ENCODE peak calls at places on chromosome 20, in four cellular contexts. N is mesenchymal stem cell, U is neuronal stem cell, S is trophoblast cell. A is an unnamed sample. For H3K4me1, the result is how much of the 10 kb centered on the place peaks cover.

GRCh38 chr20:34096699-34097420 is 15.2 kb downstream of the EIF2S2 start:
- DNase-seq in S (no peak), U (no peak), N (no peak), A (no peak)

GRCh38 chr20:2140561-2140960 is 38.9 kb downstream of the STK35 start:
- DNase-seq in N (peak), U (no peak), S (no peak), A (no peak)

GRCh38 chr20:59351148-59352040 is 51.0 kb downstream of the EDN3 start:
- DNase-seq in N (no peak), S (no peak), U (no peak), A (no peak)

GRCh38 chr20:51831891-51832675 is 29.8 kb upstream of the SALL4 start:
- DNase-seq in S (no peak), U (no peak), N (peak), A (no peak)

GRCh38 chr20:38863024-38863851 is 57.7 kb downstream of the PPP1R16B start:
- DNase-seq in S (no peak), U (no peak), N (no peak), A (no peak)

GRCh38 chr20:49706548-49707517 is 6.8 kb downstream of the B4GALT5 start:
- DNase-seq in N (no peak), S (no peak), U (no peak), A (no peak)

GRCh38 chr20:58306421-58307261 is 2.9 kb upstream of the RAB22A start:
- DNase-seq in N (peak), U (no peak), S (peak), A (no peak)

GRCh38 chr20:40287683-40288082 is 401.4 kb downstream of the MAFB start:
- DNase-seq in S (no peak), N (no peak), U (no peak), A (no peak)

GRCh38 chr20:23691675-23692074 is 2.8 kb upstream of the CST4 start:
- DNase-seq in S (peak), N (peak), U (no peak), A (no peak)

GRCh38 chr20:33664085-33664761 is 2.1 kb downstream of the C20orf144 start:
- DNase-seq in S (no peak), N (no peak), U (no peak), A (no peak)

GRCh38 chr20:34948030-34948429 is 7.6 kb downstream of the GSS start:
- DNase-seq in N (peak), S (no peak), U (no peak), A (no peak)

GRCh38 chr20:34980543-34981213 is 25.0 kb downstream of the MYH7B start:
- DNase-seq in U (no peak), N (peak), S (no peak), A (peak)

GRCh38 chr20:38987777-38988176 is 25.6 kb downstream of the DHX35 start:
- DNase-seq in N (no peak), U (no peak), S (no peak), A (no peak)

GRCh38 chr20:8932192-8933150 is 136.4 kb upstream of the PLCB4 start:
- DNase-seq in U (no peak), S (no peak), N (peak), A (no peak)

GRCh38 chr20:11740975-11741374 is 176.7 kb upstream of the BTBD3 start:
- DNase-seq in N (no peak), S (no peak), U (no peak), A (no peak)

GRCh38 chr20:13017883-13018535 is 9.2 kb downstream of the SPTLC3 start:
- DNase-seq in N (no peak), S (no peak), U (no peak), A (no peak)

GRCh38 chr20:3276400-3277015 is 37.5 kb upstream of the SLC4A11 start:
- DNase-seq in S (peak), N (peak), U (peak), A (peak)

GRCh38 chr20:8527998-8528397 is 395.9 kb downstream of the PLCB1 start:
- DNase-seq in N (peak), U (no peak), S (no peak), A (no peak)

GRCh38 chr20:55880361-55880760 is 125.0 kb downstream of the CBLN4 start:
- DNase-seq in U (no peak), N (no peak), S (no peak), A (no peak)

GRCh38 chr20:7496394-7497111 is 443.7 kb downstream of the HAO1 start:
- DNase-seq in S (no peak), U (no peak), N (peak), A (no peak)

GRCh38 chr20:64237316-64237715 is 18.2 kb upstream of the PCMTD2 start:
- DNase-seq in N (no peak), U (no peak), S (no peak), A (no peak)

GRCh38 chr20:45347936-45348809 is at the start of gene SDC4:
- DNase-seq in N (peak), S (peak), U (no peak), A (peak)

GRCh38 chr20:7703436-7703835 is 236.8 kb downstream of the HAO1 start:
- DNase-seq in N (no peak), S (no peak), U (no peak), A (no peak)

GRCh38 chr20:61837200-61837599 is 228.5 kb downstream of the TAF4 start:
- DNase-seq in N (no peak), U (no peak), S (no peak), A (no peak)

GRCh38 chr20:38883081-38883980 is 42.9 kb upstream of the FAM83D start:
- DNase-seq in S (no peak), U (no peak), N (no peak), A (no peak)

GRCh38 chr20:59994697-59995122 is 36.5 kb downstream of the CDH26 start:
- DNase-seq in N (no peak), S (peak), U (peak), A (peak)

GRCh38 chr20:52494244-52494643 is 302.7 kb upstream of the ZFP64 start:
- DNase-seq in U (no peak), N (peak), S (peak), A (no peak)

GRCh38 chr20:23679448-23680092 is 9.3 kb downstream of the CST4 start:
- DNase-seq in N (no peak), S (no peak), U (no peak), A (peak)

GRCh38 chr20:14444106-14444505 is 106.7 kb upstream of the FLRT3 start:
- DNase-seq in N (peak), U (no peak), S (no peak), A (no peak)

DNA sequence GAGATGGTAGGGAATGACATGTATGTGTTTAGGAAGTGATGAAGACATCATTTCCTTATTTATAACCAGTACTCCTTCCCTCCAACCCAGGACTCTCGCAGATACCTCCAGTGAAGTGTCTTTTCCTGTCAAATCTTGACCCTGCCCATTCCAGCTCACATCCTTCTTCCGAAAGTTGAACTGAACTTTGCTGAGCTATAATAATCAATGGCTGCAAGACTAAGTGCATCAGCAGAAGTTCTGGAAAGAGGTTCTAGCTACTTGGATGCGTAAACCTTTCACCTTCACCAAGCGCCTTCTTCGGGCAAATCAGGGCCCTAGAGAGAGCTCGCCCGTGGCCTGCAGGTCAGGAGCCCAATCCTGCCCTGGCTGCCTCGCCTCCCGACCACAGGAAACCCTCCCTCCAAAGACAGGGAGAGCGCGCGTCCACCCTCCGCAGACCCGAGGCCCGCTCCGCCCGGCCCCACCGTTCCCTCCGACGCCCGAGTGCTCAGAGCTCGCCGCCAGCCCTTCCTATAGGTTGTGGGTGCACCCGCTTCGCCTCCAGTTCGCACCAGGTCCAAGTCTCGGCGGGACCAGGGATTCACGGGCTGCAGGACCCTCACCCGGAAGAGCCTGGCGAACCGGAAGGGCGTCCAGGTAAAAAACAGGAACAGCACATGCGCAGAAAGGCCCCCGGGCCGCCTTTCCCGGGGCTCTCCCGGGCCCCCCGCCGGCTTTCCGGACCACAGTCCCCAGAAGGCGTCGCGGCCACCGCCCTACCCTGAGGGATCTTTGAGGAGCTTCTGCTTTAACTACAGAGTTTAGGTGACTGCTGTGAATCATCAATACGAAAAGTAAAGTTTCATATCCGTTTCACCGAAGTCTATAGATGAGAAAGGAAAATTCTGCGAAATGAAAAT is at the start of gene ZNF334:
- DNase-seq in U (peak), N (peak), S (peak), A (peak)
- H3K27ac ChIP-seq in U (peak), N (peak), S (peak), A (no peak)

GRCh38 chr20:22429175-22430153 is 154.9 kb downstream of the FOXA2 start:
- DNase-seq in U (no peak), S (no peak), N (no peak), A (no peak)

GRCh38 chr20:22428051-22428450 is 156.3 kb downstream of the FOXA2 start:
- DNase-seq in S (no peak), U (no peak), N (no peak), A (no peak)

GRCh38 chr20:22423190-22423832 is 161.1 kb downstream of the FOXA2 start:
- DNase-seq in N (no peak), U (no peak), S (no peak), A (no peak)

GRCh38 chr20:22425344-22426295 is 158.8 kb downstream of the FOXA2 start:
- DNase-seq in U (no peak), S (no peak), N (no peak), A (no peak)

GRCh38 chr20:22426772-22427171 is 157.6 kb downstream of the FOXA2 start:
- DNase-seq in N (no peak), S (no peak), U (no peak), A (no peak)
- H3K4me1 ChIP-seq in N (under half), S (under half), U (under half), A (under half)

GRCh38 chr20:53783768-53784167 is 190.1 kb upstream of the ZNF217 start:
- DNase-seq in N (no peak), S (no peak), U (no peak), A (no peak)
- H2BK12ac ChIP-seq in N (no peak), S (no peak), U (no peak), A (no peak)

GRCh38 chr20:44173846-44174245 is 13.1 kb downstream of the JPH2 start:
- DNase-seq in N (no peak), S (no peak), U (no peak), A (no peak)

GRCh38 chr20:44172572-44172950 is 14.4 kb downstream of the JPH2 start:
- DNase-seq in S (no peak), U (no peak), N (no peak), A (no peak)

GRCh38 chr20:44173116-44173515 is 13.9 kb downstream of the JPH2 start:
- DNase-seq in U (no peak), S (no peak), N (no peak), A (no peak)

GRCh38 chr20:44170796-44171410 is 16.1 kb downstream of the JPH2 start:
- DNase-seq in N (no peak), U (no peak), S (no peak), A (no peak)

GRCh38 chr20:44171775-44172571 is 15.0 kb downstream of the JPH2 start:
- DNase-seq in N (no peak), U (no peak), S (no peak), A (no peak)
- H3K27ac ChIP-seq in N (no peak), U (no peak), S (peak), A (no peak)

A was measured in H9.